ENCODE peak calls at places on chromosome 12, in four cellular contexts. O is Peyer's patch; I is AG04450; K is CD4-positive, alpha-beta T cell. E is an unnamed sample.

GRCh38 chr12:104733717-104734175 is 224.3 kb downstream of the SLC41A2 start:
- DNase-seq in I (no peak), O (no peak), K (no peak), E (no peak)

GRCh38 chr12:49588761-49589516 is 16.5 kb downstream of the FAM186B start:
- DNase-seq in O (no peak), K (no peak), I (no peak), E (no peak)

GRCh38 chr12:7989827-7990491 is 42.6 kb upstream of the FOXJ2 start:
- DNase-seq in I (no peak), K (peak), O (peak), E (peak)

GRCh38 chr12:123119808-123120207 is 31.1 kb downstream of the PITPNM2 start:
- DNase-seq in K (no peak), I (no peak), O (peak), E (no peak)

GRCh38 chr12:95802482-95803264 is 12.1 kb upstream of the NTN4 start:
- DNase-seq in K (no peak), I (peak), O (no peak), E (no peak)

GRCh38 chr12:47396902-47397663 is 308.7 kb downstream of the RPAP3 start:
- DNase-seq in I (no peak), O (peak), K (no peak), E (no peak)

GRCh38 chr12:30975581-30975980 is 49.0 kb downstream of the TSPAN11 start:
- DNase-seq in K (no peak), O (no peak), I (no peak), E (no peak)

GRCh38 chr12:29710104-29710503 is 73.6 kb downstream of the TMTC1 start:
- DNase-seq in K (no peak), I (no peak), O (no peak), E (no peak)

GRCh38 chr12:58204086-58204485 is 262.7 kb downstream of the ATP23 start:
- DNase-seq in K (no peak), O (no peak), I (no peak), E (no peak)

GRCh38 chr12:87439990-87440827 is 589.0 kb downstream of the C12orf50 start:
- DNase-seq in I (peak), K (no peak), O (no peak), E (no peak)

DNA sequence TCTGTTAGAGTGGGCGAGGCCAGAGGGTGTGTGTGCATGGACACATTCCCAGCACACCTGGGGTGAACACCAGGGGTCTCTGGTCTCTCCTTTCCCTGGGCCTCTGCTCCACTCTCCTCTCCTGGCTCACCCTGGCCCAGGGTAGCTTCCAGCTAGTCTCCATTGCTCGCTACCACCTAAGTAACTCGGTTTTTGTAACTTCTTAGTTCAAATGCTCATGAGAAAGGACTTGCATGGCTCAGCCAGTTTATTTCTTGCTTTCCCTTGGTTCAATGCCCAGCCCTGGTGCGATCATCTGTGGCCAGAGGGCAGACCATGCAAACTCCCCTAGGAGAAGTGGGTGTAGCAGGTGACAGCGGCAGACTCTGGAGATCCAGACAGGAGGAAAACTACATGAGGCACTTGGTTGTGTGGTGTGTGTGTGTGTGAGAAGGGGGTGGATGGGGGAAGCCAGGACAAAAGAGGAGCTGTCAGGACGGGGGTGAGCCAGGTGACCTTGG is 8.9 kb upstream of the ACVR1B start:
- DNase-seq in K (no peak), O (no peak), I (no peak), E (no peak)
- H3K27ac ChIP-seq in K (no peak), O (no peak), I (no peak), E (no peak)

DNA sequence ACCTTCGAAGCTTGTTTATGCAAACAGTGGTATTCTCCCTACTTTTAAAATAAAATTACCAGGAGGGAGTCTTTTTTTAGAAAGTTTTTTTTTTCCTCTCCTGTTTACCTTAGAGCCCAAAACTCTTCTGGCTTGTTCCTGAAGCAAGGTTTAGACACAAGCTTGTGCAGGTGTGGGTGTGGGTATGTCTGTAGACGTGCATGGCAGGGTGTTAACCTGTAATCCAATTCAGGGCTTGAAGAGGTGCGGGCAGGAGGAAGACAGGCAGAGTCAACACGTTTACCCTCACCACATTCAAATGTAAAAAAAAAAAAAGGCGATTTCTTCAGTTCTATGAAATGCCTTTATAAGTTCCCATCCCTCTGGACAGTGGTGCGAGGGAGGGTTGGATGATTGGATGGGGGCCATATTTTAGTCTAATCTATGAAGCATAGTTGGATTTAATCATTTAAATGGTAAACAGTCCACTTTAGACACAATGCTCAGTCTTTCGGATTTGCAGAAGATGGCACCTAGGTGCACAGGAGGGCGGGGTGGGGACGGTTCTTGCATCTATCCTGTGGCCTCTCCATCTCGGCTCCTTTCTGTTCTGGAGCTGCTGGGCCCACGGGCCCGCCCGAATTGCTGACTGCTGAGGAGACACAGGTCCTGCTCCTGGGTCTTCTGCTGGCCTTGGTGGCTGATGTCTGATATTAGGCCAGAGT is 982 bp upstream of the NINJ2 start:
- DNase-seq in O (no peak), K (no peak), I (no peak), E (no peak)
- H3K27ac ChIP-seq in O (no peak), K (no peak), I (no peak), E (no peak)

GRCh38 chr12:32519047-32519446 is 119.7 kb downstream of the FGD4 start:
- DNase-seq in K (no peak), O (no peak), I (no peak), E (no peak)

GRCh38 chr12:32517966-32518365 is 118.6 kb downstream of the FGD4 start:
- DNase-seq in O (no peak), K (no peak), I (no peak), E (no peak)

DNA sequence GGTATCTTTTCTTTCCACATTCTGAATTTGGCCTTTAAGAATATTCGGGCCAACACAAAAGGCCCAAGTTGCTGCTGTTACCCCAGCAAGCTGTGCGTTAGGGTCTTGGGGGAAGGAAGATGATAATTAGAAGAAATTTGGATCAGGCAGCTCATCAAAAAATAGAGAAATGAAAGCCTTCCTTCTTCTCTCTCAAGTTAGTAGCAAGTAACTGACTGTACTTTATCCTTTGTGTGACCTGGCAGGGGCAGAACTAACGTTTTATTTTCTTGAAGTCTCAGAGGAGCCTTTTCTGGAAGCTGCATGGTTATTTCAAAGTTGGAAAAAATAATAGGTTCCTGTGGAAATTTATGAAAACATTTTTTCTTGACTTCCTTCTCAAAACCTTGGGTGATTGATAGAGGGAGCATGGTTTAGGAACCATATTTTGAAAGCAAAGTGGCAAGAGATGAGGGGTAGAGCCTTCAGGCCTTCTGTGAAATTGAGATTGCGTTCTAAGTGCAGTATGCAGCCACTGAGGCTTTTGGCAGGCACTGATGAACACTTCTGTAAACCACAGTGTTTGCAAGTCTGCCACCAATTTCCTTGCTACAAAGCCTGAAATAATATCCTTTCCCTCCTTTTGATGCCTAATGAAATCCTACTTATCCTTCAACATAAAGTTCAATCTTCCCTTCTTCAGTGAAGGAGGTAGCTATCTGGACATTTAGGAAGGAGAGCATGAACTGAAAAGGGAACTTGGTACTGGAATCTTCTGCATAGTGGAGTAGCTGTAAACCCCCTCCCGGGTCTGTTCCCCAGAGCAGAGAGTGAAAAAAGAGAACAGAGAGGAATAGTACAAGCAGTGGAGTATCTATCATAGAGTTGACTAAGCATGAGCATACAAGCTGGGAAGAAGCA is 123.2 kb downstream of the FGD4 start:
- DNase-seq in O (no peak), I (no peak), K (no peak), E (no peak)
- H3K27ac ChIP-seq in O (peak), I (no peak), K (no peak), E (no peak)

GRCh38 chr12:55171445-55171844 is 45.2 kb downstream of the OR9K2 start:
- DNase-seq in K (no peak), I (no peak), O (no peak), E (no peak)
- H3K27ac ChIP-seq in K (no peak), I (no peak), O (no peak), E (no peak)

GRCh38 chr12:6186114-6186827 is 13.9 kb upstream of the CD9 start:
- DNase-seq in K (no peak), I (no peak), O (no peak), E (no peak)

GRCh38 chr12:6182279-6182898 is 17.8 kb upstream of the CD9 start:
- DNase-seq in I (no peak), K (no peak), O (no peak), E (peak)

GRCh38 chr12:6181583-6182278 is 18.5 kb upstream of the CD9 start:
- DNase-seq in K (no peak), O (no peak), I (no peak), E (no peak)

GRCh38 chr12:6181166-6181565 is 19.0 kb upstream of the CD9 start:
- DNase-seq in K (no peak), O (no peak), I (no peak), E (no peak)

GRCh38 chr12:6183689-6184441 is 16.3 kb upstream of the CD9 start:
- DNase-seq in K (no peak), O (no peak), I (no peak), E (no peak)
- H3K27ac ChIP-seq in K (no peak), O (peak), I (no peak), E (peak)

GRCh38 chr12:120125029-120125428 is 8.5 kb upstream of the RAB35 start:
- DNase-seq in I (no peak), K (no peak), O (no peak), E (no peak)
- H3K27ac ChIP-seq in I (no peak), K (no peak), O (no peak), E (no peak)

GRCh38 chr12:5499566-5500325 is 67.8 kb downstream of the NTF3 start:
- DNase-seq in K (no peak), I (peak), O (no peak), E (no peak)
- H3K27ac ChIP-seq in K (no peak), I (peak), O (peak), E (no peak)

DNA sequence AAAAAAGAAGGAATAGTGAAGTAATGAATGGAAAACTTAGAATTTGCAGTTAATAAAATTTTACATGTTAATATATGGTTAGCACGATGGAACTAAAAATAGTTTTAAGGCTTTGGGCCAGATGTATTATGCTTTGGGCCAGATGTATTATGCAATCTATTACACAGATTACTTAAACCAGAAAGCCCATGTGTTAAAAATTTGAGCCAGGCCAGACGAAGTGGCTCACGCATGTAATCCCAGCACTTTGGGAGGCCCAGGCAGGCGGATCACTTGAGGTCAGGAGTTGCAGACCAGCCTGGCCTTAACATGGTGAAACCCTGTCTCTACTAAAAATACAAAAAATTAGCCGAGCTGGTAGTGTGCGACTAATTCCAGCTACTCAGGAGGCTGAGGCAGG is 17.2 kb downstream of the IFT81 start:
- DNase-seq in I (peak), K (no peak), O (no peak), E (no peak)
- H3K27ac ChIP-seq in I (peak), K (no peak), O (no peak), E (no peak)

GRCh38 chr12:50924131-50924438 is 28.3 kb upstream of the HIGD1C start:
- DNase-seq in K (no peak), O (no peak), I (no peak), E (no peak)

GRCh38 chr12:50925342-50925651 is 27.0 kb upstream of the HIGD1C start:
- DNase-seq in I (no peak), K (no peak), O (peak), E (no peak)

GRCh38 chr12:50922820-50923219 is 29.5 kb upstream of the HIGD1C start:
- DNase-seq in K (no peak), I (no peak), O (no peak), E (no peak)

GRCh38 chr12:50924439-50925341 is 27.7 kb upstream of the HIGD1C start:
- DNase-seq in K (no peak), O (peak), I (peak), E (peak)

GRCh38 chr12:50923361-50924130 is 28.8 kb upstream of the HIGD1C start:
- DNase-seq in K (no peak), O (no peak), I (no peak), E (no peak)
- H3K27ac ChIP-seq in K (no peak), O (peak), I (no peak), E (peak)

GRCh38 chr12:6476496-6476895 is 6.0 kb upstream of the VAMP1 start:
- DNase-seq in K (no peak), I (peak), O (no peak), E (no peak)
- H3K27ac ChIP-seq in K (no peak), I (peak), O (no peak), E (no peak)

E was measured in lung.